ENCODE peak calls at places on chromosomes 16 and 17, in four cellular contexts. One of them, this sample, is unnamed.

GRCh38 chr17:2406271-2406902 is 5.5 kb upstream of the MNT start:
- DNase-seq in A549: no peak
- DNase-seq in keratinocyte: no peak
- DNase-seq in prostate gland: no peak
- DNase-seq in this sample: no peak

GRCh38 chr16:23608194-23608593 is 12.1 kb upstream of the NDUFAB1 start:
- DNase-seq in A549: no peak
- DNase-seq in keratinocyte: no peak
- DNase-seq in prostate gland: no peak
- DNase-seq in this sample: peak

GRCh38 chr17:37642706-37643105 is 540 bp downstream of the DDX52 start:
- DNase-seq in A549: peak
- DNase-seq in keratinocyte: no peak
- DNase-seq in prostate gland: no peak
- DNase-seq in this sample: peak

GRCh38 chr16:82655315-82655714 is 28.5 kb downstream of the CDH13 start:
- DNase-seq in A549: no peak
- DNase-seq in keratinocyte: no peak
- DNase-seq in prostate gland: no peak
- DNase-seq in this sample: no peak

GRCh38 chr16:89020925-89021595 is 44.1 kb upstream of the CBFA2T3 start:
- DNase-seq in A549: no peak
- DNase-seq in keratinocyte: no peak
- DNase-seq in prostate gland: no peak
- DNase-seq in this sample: no peak

GRCh38 chr16:87828071-87828971 is 41.0 kb downstream of the SLC7A5 start:
- DNase-seq in A549: no peak
- DNase-seq in keratinocyte: peak
- DNase-seq in prostate gland: no peak
- DNase-seq in this sample: no peak

GRCh38 chr17:58513391-58513912 is 986 bp downstream of the MTMR4 start:
- DNase-seq in A549: no peak
- DNase-seq in keratinocyte: no peak
- DNase-seq in prostate gland: no peak
- DNase-seq in this sample: no peak

GRCh38 chr17:74431568-74432483 is at the start of gene GPRC5C:
- DNase-seq in A549: peak
- DNase-seq in keratinocyte: no peak
- DNase-seq in prostate gland: peak
- DNase-seq in this sample: peak

GRCh38 chr16:19912445-19913305 is 28.0 kb upstream of the GPRC5B start:
- DNase-seq in A549: no peak
- DNase-seq in keratinocyte: no peak
- DNase-seq in prostate gland: no peak
- DNase-seq in this sample: peak

GRCh38 chr16:86075839-86076440 is 177.0 kb downstream of the IRF8 start:
- DNase-seq in A549: no peak
- DNase-seq in keratinocyte: no peak
- DNase-seq in prostate gland: no peak
- DNase-seq in this sample: no peak

GRCh38 chr17:1554751-1555617 is 7.6 kb downstream of the PITPNA start:
- DNase-seq in A549: no peak
- DNase-seq in keratinocyte: no peak
- DNase-seq in prostate gland: no peak
- DNase-seq in this sample: no peak

GRCh38 chr17:64096037-64096436 is 33.9 kb downstream of the ERN1 start:
- DNase-seq in A549: no peak
- DNase-seq in keratinocyte: no peak
- DNase-seq in prostate gland: no peak
- DNase-seq in this sample: no peak

GRCh38 chr16:14608604-14609003 is 21.5 kb downstream of the PARN start:
- DNase-seq in A549: no peak
- DNase-seq in keratinocyte: no peak
- DNase-seq in prostate gland: no peak
- DNase-seq in this sample: no peak

GRCh38 chr16:73304008-73304814 is 256.3 kb upstream of the ZFHX3 start:
- DNase-seq in A549: no peak
- DNase-seq in keratinocyte: no peak
- DNase-seq in prostate gland: no peak
- DNase-seq in this sample: no peak

GRCh38 chr16:89256651-89257254 is 39.2 kb downstream of the ZNF778 start:
- DNase-seq in A549: peak
- DNase-seq in keratinocyte: no peak
- DNase-seq in prostate gland: peak
- DNase-seq in this sample: peak

GRCh38 chr16:3457434-3458252 is 14.2 kb downstream of the NAA60 start:
- DNase-seq in A549: peak
- DNase-seq in keratinocyte: no peak
- DNase-seq in prostate gland: peak
- DNase-seq in this sample: peak

GRCh38 chr17:36755586-36755985 is 154.2 kb downstream of the MRM1 start:
- DNase-seq in A549: peak
- DNase-seq in keratinocyte: peak
- DNase-seq in prostate gland: peak
- DNase-seq in this sample: no peak

GRCh38 chr16:21169249-21169981 is 10.9 kb downstream of the LDAF1 start:
- DNase-seq in A549: no peak
- DNase-seq in keratinocyte: no peak
- DNase-seq in prostate gland: no peak
- DNase-seq in this sample: no peak

GRCh38 chr16:70267516-70267915 is 15.8 kb upstream of the EXOSC6 start:
- DNase-seq in A549: peak
- DNase-seq in keratinocyte: no peak
- DNase-seq in prostate gland: no peak
- DNase-seq in this sample: no peak

GRCh38 chr17:80820331-80820730 is 171.3 kb upstream of the CHMP6 start:
- DNase-seq in A549: no peak
- DNase-seq in keratinocyte: no peak
- DNase-seq in prostate gland: no peak
- DNase-seq in this sample: no peak

GRCh38 chr16:14043278-14043677 is 27.8 kb upstream of the MRTFB start:
- DNase-seq in A549: no peak
- DNase-seq in keratinocyte: no peak
- DNase-seq in prostate gland: no peak
- DNase-seq in this sample: no peak

GRCh38 chr16:79898703-79899102 is 298.2 kb upstream of the MAF start:
- DNase-seq in A549: no peak
- DNase-seq in keratinocyte: no peak
- DNase-seq in prostate gland: no peak
- DNase-seq in this sample: no peak

GRCh38 chr16:64307431-64307830 is 814.4 kb downstream of the CDH11 start:
- DNase-seq in A549: no peak
- DNase-seq in keratinocyte: no peak
- DNase-seq in prostate gland: no peak
- DNase-seq in this sample: no peak

GRCh38 chr17:20009052-20009301 is 182 bp upstream of the SPECC1 start:
- DNase-seq in A549: peak
- DNase-seq in keratinocyte: no peak
- DNase-seq in prostate gland: no peak
- DNase-seq in this sample: no peak

GRCh38 chr17:20008242-20009051 is 712 bp upstream of the SPECC1 start:
- DNase-seq in A549: peak
- DNase-seq in keratinocyte: no peak
- DNase-seq in prostate gland: no peak
- DNase-seq in this sample: peak

GRCh38 chr17:20009302-20010098 is at the start of gene SPECC1:
- DNase-seq in A549: peak
- DNase-seq in keratinocyte: no peak
- DNase-seq in prostate gland: peak
- DNase-seq in this sample: peak

GRCh38 chr17:20010886-20011402 is 1.8 kb downstream of the SPECC1 start:
- DNase-seq in A549: no peak
- DNase-seq in keratinocyte: no peak
- DNase-seq in prostate gland: no peak
- DNase-seq in this sample: no peak

GRCh38 chr17:20010099-20010863 is 1.1 kb downstream of the SPECC1 start:
- DNase-seq in A549: peak
- DNase-seq in keratinocyte: no peak
- DNase-seq in prostate gland: peak
- DNase-seq in this sample: peak
- H3K27ac ChIP-seq in A549: peak
- H3K27ac ChIP-seq in keratinocyte: no peak
- H3K27ac ChIP-seq in prostate gland: peak
- H3K27ac ChIP-seq in this sample: no peak

GRCh38 chr16:57755726-57756423 is 20.3 kb downstream of the KATNB1 start:
- DNase-seq in A549: no peak
- DNase-seq in keratinocyte: no peak
- DNase-seq in prostate gland: no peak
- DNase-seq in this sample: no peak

GRCh38 chr16:57753448-57754353 is 18.1 kb downstream of the KATNB1 start:
- DNase-seq in A549: no peak
- DNase-seq in keratinocyte: no peak
- DNase-seq in prostate gland: no peak
- DNase-seq in this sample: no peak

GRCh38 chr16:57754354-57755060 is 18.9 kb downstream of the KATNB1 start:
- DNase-seq in A549: no peak
- DNase-seq in keratinocyte: no peak
- DNase-seq in prostate gland: no peak
- DNase-seq in this sample: no peak

GRCh38 chr16:57756424-57757325 is 21.1 kb downstream of the KATNB1 start:
- DNase-seq in A549: no peak
- DNase-seq in keratinocyte: no peak
- DNase-seq in prostate gland: no peak
- DNase-seq in this sample: no peak

DNA sequence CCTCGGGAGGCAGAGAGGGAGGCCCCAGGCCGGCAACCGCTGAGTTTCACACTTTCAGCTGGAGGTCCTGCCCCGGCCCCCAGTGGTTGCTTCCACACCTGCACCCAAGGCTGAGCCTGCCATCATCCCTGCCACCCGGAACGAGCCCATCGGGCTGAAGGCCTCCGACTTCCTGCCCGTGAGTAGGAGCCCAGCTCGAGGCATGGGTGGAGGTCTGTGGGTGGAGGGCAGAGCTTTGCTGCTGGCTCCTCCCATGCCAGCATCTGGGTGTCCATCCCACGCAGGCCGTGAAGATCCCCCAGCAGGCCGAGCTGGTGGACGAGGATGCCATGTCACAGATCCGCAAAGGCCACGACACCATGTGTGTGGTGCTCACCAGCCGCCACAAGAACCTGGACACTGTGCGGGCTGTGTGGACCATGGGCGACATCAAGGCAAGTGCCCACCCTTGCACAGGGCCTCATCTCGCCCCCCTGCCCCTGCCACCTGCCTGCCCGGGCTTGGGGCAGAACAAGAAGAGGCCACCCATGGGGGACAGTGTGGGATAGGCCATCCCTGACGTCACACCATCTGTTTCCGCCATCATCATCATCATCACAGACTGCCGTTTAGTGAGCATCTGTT is 19.6 kb downstream of the KATNB1 start:
- DNase-seq in A549: no peak
- DNase-seq in keratinocyte: no peak
- DNase-seq in prostate gland: no peak
- DNase-seq in this sample: no peak
- TF ChIP-seq CTCF in A549: no peak
- TF ChIP-seq CTCF in keratinocyte: no peak
- TF ChIP-seq CTCF in prostate gland: no peak
- TF ChIP-seq CTCF in this sample: no peak

GRCh38 chr16:625402-626173 is 5.2 kb upstream of the WFIKKN1 start:
- DNase-seq in A549: no peak
- DNase-seq in keratinocyte: no peak
- DNase-seq in prostate gland: no peak
- DNase-seq in this sample: no peak

GRCh38 chr16:626174-626765 is 4.5 kb upstream of the WFIKKN1 start:
- DNase-seq in A549: no peak
- DNase-seq in keratinocyte: no peak
- DNase-seq in prostate gland: no peak
- DNase-seq in this sample: no peak

GRCh38 chr16:628321-629061 is 2.3 kb upstream of the WFIKKN1 start:
- DNase-seq in A549: no peak
- DNase-seq in keratinocyte: no peak
- DNase-seq in prostate gland: no peak
- DNase-seq in this sample: no peak

GRCh38 chr16:627458-628239 is 3.1 kb upstream of the WFIKKN1 start:
- DNase-seq in A549: no peak
- DNase-seq in keratinocyte: no peak
- DNase-seq in prostate gland: no peak
- DNase-seq in this sample: no peak

DNA sequence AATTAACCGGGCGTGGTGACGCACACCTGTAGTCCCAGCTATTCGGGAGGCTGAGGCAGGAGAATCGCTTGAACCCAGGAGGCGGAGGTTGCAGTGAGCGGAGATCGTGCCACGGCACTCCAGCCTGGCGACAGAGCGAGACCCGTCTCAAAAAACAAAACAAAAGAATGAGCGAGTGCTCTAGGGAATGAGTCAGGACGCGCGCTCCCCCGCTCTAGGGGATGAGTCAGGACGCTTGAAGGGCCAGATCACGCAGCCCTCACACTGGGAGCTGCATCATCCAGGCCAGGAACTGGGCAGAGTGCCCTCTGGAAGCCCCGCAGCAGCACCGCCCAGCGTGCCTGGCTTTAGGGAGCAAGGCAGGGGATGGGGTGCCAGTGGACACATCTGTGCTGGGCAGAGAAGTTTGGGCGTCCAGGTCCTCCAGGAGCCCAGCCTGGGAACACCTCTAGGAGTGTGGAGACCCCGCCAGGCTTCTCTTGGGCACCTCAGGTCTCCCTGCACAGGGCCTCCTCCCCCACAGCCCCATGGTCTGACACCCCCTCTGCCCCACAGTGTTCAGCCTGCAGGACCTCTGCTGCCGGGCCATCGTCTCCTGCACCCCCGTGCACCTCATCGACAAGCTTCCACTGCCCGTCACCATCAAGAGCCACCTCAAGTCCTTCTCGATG is 3.9 kb upstream of the WFIKKN1 start:
- DNase-seq in A549: peak
- DNase-seq in keratinocyte: peak
- DNase-seq in prostate gland: no peak
- DNase-seq in this sample: peak
- H3K27ac ChIP-seq in A549: peak
- H3K27ac ChIP-seq in keratinocyte: peak
- H3K27ac ChIP-seq in prostate gland: no peak
- H3K27ac ChIP-seq in this sample: peak

DNA sequence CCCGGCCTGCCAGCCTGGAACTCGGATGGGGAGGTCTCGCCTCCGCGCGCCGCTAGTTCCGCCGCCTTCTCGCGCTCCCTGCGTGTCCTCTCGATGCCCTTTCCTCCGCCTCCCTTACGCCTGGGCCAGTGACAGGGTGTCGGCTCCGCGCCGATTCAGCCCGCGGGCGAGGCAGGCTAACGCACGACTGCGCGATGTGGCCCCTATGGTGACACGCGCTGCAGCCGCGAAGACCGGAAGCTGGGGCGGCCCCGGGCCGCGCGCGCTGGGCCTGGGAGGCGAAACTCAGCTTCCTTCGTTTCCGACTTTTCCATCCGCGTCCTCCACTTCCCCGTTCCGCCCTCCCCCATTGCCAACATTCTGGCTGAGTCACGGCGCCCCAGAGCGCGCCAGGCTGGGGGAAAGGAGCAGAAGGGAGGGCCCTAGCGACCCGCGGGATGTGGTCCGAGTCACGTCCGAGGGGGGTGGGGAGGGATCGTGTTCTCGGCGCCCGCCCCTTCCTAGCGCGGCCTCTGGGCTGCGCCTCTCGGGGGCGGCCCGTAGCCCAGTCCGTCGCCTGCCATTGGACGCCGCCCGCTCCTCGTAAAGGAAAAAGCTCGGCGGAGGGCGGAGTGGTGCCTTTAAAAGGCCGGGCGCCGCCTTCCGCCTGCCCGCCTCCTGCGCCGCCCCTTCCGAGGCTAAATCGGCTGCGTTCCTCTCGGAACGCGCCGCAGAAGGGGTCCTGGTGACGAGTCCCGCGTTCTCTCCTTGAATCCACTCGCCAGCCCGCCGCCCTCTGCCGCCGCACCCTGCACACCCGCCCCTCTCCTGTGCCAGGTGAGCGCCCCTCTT is at the start of gene ALDOA:
- DNase-seq in A549: peak
- DNase-seq in keratinocyte: peak
- DNase-seq in prostate gland: peak
- DNase-seq in this sample: peak
- TF ChIP-seq CTCF in A549: no peak
- TF ChIP-seq CTCF in keratinocyte: no peak
- TF ChIP-seq CTCF in prostate gland: no peak
- TF ChIP-seq CTCF in this sample: no peak